ENCODE peak calls at places on chromosome 9, in six cellular contexts. W, N, J, K, F and V are unnamed samples.

GRCh38 chr9:24616858-24617257 is 71.2 kb upstream of the IZUMO3 start:
- DNase-seq in W (no peak), N (no peak), K (no peak), J (no peak), F (no peak), V (no peak)

GRCh38 chr9:20139755-20140154 is 350.9 kb upstream of the SLC24A2 start:
- DNase-seq in W (no peak), J (no peak), K (no peak), N (no peak), F (no peak), V (no peak)

GRCh38 chr9:97388721-97389238 is 23.1 kb upstream of the TDRD7 start:
- DNase-seq in J (no peak), K (no peak), N (no peak), W (peak), F (peak), V (peak)

GRCh38 chr9:37290881-37291485 is 131.5 kb upstream of the GRHPR start:
- DNase-seq in W (no peak), K (no peak), N (no peak), F (no peak), J (no peak), V (no peak)

GRCh38 chr9:100534401-100534800 is 43.5 kb upstream of the CAVIN4 start:
- DNase-seq in F (no peak), K (no peak), W (no peak), J (no peak), N (no peak), V (no peak)

GRCh38 chr9:94891183-94891582 is 164.7 kb downstream of the AOPEP start:
- DNase-seq in K (no peak), W (no peak), F (no peak), J (no peak), N (no peak), V (no peak)

GRCh38 chr9:124741149-124741548 is 30.0 kb downstream of the NR6A1 start:
- DNase-seq in J (no peak), K (no peak), W (no peak), N (no peak), F (no peak), V (no peak)

GRCh38 chr9:97382099-97382718 is 29.7 kb upstream of the TDRD7 start:
- DNase-seq in W (no peak), N (no peak), F (no peak), J (no peak), K (peak), V (no peak)

GRCh38 chr9:109416135-109416706 is 81.9 kb downstream of the PTPN3 start:
- DNase-seq in N (no peak), F (no peak), J (no peak), K (no peak), W (no peak), V (no peak)

GRCh38 chr9:126450537-126451205 is 124.0 kb downstream of the MVB12B start:
- DNase-seq in W (no peak), J (no peak), K (no peak), N (no peak), F (no peak), V (no peak)

GRCh38 chr9:2036844-2037243 is 21.7 kb downstream of the SMARCA2 start:
- DNase-seq in W (no peak), J (no peak), N (no peak), K (no peak), F (no peak), V (no peak)

GRCh38 chr9:89916001-89916635 is 311.3 kb downstream of the GADD45G start:
- DNase-seq in J (no peak), F (no peak), K (no peak), N (no peak), W (no peak), V (no peak)

GRCh38 chr9:107600060-107600573 is 110.5 kb upstream of the KLF4 start:
- DNase-seq in J (no peak), F (no peak), K (no peak), N (no peak), W (no peak), V (no peak)

GRCh38 chr9:94740191-94740874 is 13.8 kb downstream of the AOPEP start:
- DNase-seq in F (no peak), W (no peak), N (no peak), K (no peak), J (no peak), V (no peak)

GRCh38 chr9:135536166-135536565 is 9.8 kb upstream of the OBP2A start:
- DNase-seq in W (no peak), F (no peak), K (no peak), N (no peak), J (no peak), V (no peak)

GRCh38 chr9:32596096-32596865 is 23.3 kb upstream of the NDUFB6 start:
- DNase-seq in F (no peak), N (no peak), W (no peak), K (no peak), J (no peak), V (no peak)

GRCh38 chr9:97591535-97591934 is 41.6 kb downstream of the TSTD2 start:
- DNase-seq in W (no peak), F (no peak), J (no peak), K (no peak), N (no peak), V (no peak)

GRCh38 chr9:6549106-6549505 is 96.4 kb downstream of the GLDC start:
- DNase-seq in N (no peak), F (no peak), K (no peak), W (no peak), J (no peak), V (no peak)

GRCh38 chr9:96015876-96016686 is 140.6 kb downstream of the ERCC6L2 start:
- DNase-seq in N (no peak), K (no peak), W (no peak), F (peak), J (no peak), V (no peak)

GRCh38 chr9:127905788-127906191 is 6.4 kb upstream of the ST6GALNAC6 start:
- DNase-seq in J (no peak), K (no peak), F (no peak), N (no peak), W (no peak), V (no peak)

GRCh38 chr9:124122813-124123462 is 111.4 kb downstream of the LHX2 start:
- DNase-seq in F (no peak), W (no peak), K (no peak), J (no peak), N (no peak), V (no peak)

GRCh38 chr9:127721391-127721821 is 5.5 kb downstream of the TTC16 start:
- DNase-seq in K (no peak), N (no peak), J (no peak), F (no peak), W (no peak), V (no peak)

GRCh38 chr9:128771094-128771721 is 519 bp downstream of the ZER1 start:
- DNase-seq in F (no peak), J (no peak), N (no peak), W (peak), K (no peak), V (no peak)

GRCh38 chr9:13165956-13166355 is 113.5 kb downstream of the MPDZ start:
- DNase-seq in W (no peak), F (no peak), K (no peak), N (no peak), J (no peak), V (no peak)

GRCh38 chr9:109779711-109780452 is at the start of gene PALM2AKAP2:
- DNase-seq in K (no peak), J (peak), W (peak), F (no peak), N (no peak), V (peak)

GRCh38 chr9:134163374-134164196 is 779 bp downstream of the RNU6ATAC start:
- DNase-seq in F (no peak), J (peak), K (no peak), N (no peak), W (peak), V (peak)
- TF ChIP-seq POLR2A in F (peak), J (no peak), K (no peak), N (no peak), W (no peak), V (no peak)

DNA sequence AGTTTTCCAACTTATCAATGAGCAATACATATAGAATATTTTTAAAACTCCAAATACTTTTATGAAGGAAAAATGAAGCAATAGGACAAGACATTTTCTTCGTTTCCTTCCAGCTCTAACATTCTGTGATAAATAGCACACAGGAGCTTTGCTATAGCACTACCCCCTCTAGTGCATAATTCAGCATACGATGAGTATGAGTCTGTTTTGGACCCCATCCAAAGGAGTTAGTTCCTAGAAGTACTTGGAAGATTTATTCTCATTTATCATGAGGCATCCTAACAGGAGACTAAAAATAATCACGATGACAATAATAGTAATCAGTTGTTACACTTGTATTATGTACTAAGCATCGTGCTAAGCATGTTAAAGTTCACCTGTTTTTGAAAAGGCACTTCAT is 1061.3 kb upstream of the DMAC1 start:
- DNase-seq in W (no peak), K (no peak), F (no peak), J (no peak), N (no peak), V (no peak)
- TF ChIP-seq TAF1 in W (no peak), K (no peak), F (no peak), J (no peak), N (no peak), V (no peak)

GRCh38 chr9:131394464-131395026 is 659 bp downstream of the PRRC2B start:
- DNase-seq in W (peak), K (no peak), F (no peak), N (peak), J (peak), V (peak)

GRCh38 chr9:131391504-131391903 is 2.4 kb upstream of the PRRC2B start:
- DNase-seq in K (no peak), N (peak), F (no peak), J (no peak), W (no peak), V (no peak)

GRCh38 chr9:131395745-131396479 is 2.0 kb downstream of the PRRC2B start:
- DNase-seq in K (no peak), N (peak), J (no peak), W (no peak), F (no peak), V (no peak)

GRCh38 chr9:131395027-131395744 is 1.3 kb downstream of the PRRC2B start:
- DNase-seq in F (peak), K (no peak), N (peak), J (peak), W (peak), V (peak)

DNA sequence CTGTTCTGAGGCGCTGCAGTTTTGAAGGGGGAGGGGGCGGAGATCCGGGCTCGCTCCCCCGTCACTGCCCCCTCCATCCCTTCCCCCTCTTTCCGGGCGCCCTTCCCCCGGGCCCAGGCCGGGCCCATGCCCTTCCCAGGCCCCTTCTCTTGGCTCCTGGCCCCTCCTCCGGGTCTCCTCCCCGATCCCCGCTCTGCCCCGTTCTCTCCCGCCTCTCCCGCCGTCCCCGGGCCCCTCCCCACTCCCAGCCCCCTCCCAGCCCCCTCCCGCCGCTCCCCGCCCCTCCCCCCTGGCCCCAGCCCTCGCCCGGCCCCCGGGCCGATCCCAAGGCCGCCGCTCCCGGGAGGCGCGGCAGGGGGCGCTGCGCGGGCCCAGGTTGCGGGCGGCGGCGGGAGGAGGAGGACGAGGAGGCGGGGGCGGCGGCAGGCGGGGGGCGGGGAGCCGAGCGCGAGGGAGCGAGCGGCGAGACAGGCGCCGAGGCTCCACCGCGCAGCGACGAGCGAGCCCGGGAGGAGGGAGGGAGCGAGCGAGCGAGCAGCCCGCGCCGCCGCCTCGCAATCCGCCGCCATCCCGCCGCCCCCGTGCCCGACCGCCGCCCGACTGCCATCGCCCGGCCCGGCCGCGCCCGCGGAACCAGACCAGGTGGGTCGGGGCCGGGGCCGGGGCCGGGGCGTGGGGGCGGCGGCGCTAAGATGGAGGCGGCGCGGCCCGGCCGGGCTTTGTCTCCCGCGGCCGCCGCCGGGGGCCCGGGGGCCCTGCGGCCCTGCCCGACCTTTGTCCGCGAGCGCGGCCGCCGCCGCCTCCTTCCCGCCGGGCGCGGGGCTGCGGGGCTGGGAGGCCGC is at the start of gene PRRC2B:
- DNase-seq in N (peak), W (peak), J (peak), F (no peak), K (peak), V (peak)
- TF ChIP-seq POLR2A in N (no peak), W (peak), J (peak), F (peak), K (peak), V (peak)

DNA sequence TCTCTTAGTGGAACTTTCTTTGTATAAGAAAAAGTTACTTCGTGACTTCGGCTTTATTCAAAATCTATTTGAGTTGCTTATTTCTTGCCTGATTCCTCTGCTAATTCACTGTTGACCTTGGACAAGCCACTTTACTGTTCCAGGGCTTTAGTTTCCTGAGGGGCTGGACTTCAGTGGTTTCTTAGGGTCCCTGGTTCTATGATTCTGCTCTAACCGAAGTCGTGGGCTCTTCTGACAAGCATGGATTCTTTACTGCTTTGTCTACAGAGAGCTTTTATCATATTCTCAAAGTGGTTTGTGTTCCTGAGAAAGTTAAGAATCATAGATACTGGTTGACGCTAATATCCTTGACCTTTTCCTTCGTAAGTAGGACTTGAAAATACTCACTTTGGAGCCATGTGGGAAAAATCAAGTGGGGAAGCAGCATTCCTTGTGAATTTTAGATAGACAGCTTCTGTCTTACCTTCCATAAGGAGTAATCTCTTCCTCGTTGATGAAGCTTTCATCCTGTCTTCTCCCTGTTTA is 21.1 kb downstream of the EXOSC2 start:
- DNase-seq in K (no peak), J (no peak), F (no peak), W (no peak), N (no peak), V (no peak)
- TF ChIP-seq TAF1 in K (no peak), J (no peak), F (no peak), W (no peak), N (no peak), V (no peak)

DNA sequence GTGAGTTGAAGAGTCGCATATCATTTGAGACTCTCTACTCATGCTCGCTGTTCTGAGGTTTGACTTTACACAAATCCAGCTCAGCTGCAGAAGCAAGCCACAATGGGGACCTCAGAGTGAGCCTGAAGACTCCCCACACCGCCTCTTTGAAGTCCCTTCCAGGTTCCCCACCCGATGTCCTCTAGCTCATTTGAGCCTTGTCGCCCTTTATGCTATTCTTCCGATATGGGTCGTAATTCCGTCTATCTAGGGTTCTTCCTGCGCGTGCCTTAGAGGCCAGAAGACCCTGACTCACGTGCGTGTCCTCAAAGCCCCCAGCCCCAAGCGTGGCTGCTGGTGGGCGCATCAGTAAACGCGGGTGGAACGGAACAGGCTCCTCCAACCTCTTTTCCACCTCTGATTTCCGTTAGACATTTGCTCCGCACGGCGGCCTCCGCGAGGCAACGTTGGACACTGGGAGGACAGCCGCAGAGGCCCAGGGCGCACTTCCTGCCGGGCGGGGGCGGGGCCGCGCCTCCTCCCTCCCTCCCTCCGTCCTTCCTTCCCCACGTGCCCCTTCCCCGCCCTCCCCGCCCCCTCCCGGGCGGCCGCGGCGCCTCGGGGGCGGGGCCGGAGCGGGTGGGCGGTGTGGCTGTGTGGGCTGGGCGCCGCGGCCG is at the start of gene SNX30:
- DNase-seq in N (peak), J (peak), K (peak), W (peak), F (no peak), V (peak)
- TF ChIP-seq POLR2A in N (peak), J (no peak), K (peak), W (no peak), F (peak), V (peak)

GRCh38 chr9:10048994-10049393 is 563.8 kb downstream of the PTPRD start:
- DNase-seq in N (no peak), W (no peak), F (no peak), J (no peak), K (no peak), V (no peak)

GRCh38 chr9:10050016-10050415 is 562.8 kb downstream of the PTPRD start:
- DNase-seq in W (no peak), N (no peak), K (no peak), J (no peak), F (no peak), V (no peak)

DNA sequence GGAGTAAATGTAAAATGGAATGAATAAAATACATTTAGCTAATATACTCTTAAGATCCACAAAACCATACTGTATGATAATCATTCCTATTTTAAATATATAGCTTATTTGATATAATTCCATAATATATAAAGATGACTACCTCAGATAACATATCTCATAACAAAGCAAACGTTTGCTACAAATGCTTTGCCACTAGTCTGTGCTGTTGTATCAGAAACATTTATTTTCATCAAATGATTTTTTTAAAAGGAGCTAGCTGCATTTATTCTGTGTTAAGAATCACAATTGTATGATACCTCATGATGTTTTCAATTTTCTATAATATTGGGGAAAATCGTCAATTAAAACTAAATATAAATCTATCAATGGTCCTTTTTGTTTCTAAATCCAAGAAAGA is 567.2 kb downstream of the PTPRD start:
- DNase-seq in J (no peak), F (no peak), W (no peak), N (no peak), K (no peak), V (no peak)
- TF ChIP-seq TAF1 in J (no peak), F (no peak), W (no peak), N (no peak), K (no peak), V (no peak)

GRCh38 chr9:136544549-136545064 is 1.2 kb downstream of the NOTCH1 start:
- DNase-seq in W (peak), K (no peak), F (no peak), J (no peak), N (peak), V (peak)
- TF ChIP-seq POLR2A in W (no peak), K (no peak), F (peak), J (no peak), N (no peak), V (no peak)

GRCh38 chr9:133484671-133485437 is 6.0 kb upstream of the SLC2A6 start:
- DNase-seq in K (no peak), J (no peak), W (no peak), F (no peak), N (peak), V (no peak)
- TF ChIP-seq TAF1 in K (no peak), J (no peak), W (no peak), F (no peak), N (no peak), V (no peak)

DNA sequence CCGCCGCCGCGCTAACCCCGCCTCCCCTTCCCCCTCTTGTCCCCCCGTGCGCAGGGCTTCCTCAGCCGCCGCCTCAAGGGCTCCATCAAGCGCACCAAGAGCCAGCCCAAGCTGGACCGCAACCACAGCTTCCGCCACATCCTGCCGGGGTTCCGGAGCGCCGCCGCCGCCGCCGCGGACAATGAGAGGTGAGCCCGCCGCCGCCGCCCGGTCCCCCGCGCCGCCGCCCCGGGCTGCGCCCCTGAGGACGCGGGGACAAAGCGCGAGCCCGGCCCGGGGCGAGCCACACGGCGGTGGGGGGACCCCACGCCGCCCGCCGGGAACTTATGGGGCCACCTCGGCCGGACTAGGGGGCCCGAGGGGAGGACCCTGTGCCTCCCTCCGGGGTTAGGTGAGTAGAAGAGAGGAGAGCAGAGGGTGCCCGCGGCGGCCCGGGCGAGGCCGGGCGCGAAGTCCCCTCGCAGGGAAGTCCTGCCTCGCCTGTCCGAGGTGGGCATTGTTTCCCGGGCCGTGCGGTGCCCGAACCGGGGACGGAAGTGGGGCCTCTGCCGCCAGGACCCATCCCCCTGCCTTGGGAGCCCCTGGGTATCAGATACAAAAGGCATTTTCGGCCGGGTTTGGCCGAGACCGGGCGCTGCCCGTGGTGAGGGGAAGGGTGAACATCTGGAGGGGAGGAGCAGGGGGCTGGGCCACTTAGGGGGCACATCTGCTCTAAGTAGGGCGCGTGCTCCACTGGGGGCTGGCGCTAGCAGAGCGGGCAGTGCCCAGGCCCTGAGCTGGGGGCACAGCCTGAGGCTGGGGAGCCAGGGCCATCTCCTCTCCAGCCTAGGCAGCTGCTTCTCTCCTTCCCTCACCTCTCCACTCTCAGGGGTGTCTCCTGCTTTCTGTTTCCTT is 48.1 kb downstream of the DAB2IP start:
- DNase-seq in K (no peak), F (no peak), J (peak), N (no peak), W (peak), V (peak)
- TF ChIP-seq POLR2A in K (no peak), F (no peak), J (no peak), N (no peak), W (no peak), V (no peak)